ENCODE peak calls at places on chromosome 11, in five cellular contexts. One of them, this sample, is unnamed.

GRCh38 chr11:35280727-35281126 is 138.6 kb downstream of the SLC1A2 start:
- DNase-seq in upper lobe of right lung: no peak
- DNase-seq in dorsolateral prefrontal cortex: no peak
- DNase-seq in lower leg skin: no peak
- DNase-seq in epithelial cell of esophagus: no peak
- DNase-seq in this sample: no peak

GRCh38 chr11:94715225-94715624 is 52.9 kb upstream of the AMOTL1 start:
- DNase-seq in upper lobe of right lung: no peak
- DNase-seq in dorsolateral prefrontal cortex: no peak
- DNase-seq in lower leg skin: no peak
- DNase-seq in epithelial cell of esophagus: no peak
- DNase-seq in this sample: no peak

GRCh38 chr11:303359-303758 is 4.0 kb upstream of the IFITM5 start:
- DNase-seq in upper lobe of right lung: no peak
- DNase-seq in dorsolateral prefrontal cortex: no peak
- DNase-seq in lower leg skin: no peak
- DNase-seq in epithelial cell of esophagus: no peak
- DNase-seq in this sample: no peak

GRCh38 chr11:18521123-18521522 is 5.6 kb downstream of the TSG101 start:
- DNase-seq in upper lobe of right lung: no peak
- DNase-seq in dorsolateral prefrontal cortex: no peak
- DNase-seq in lower leg skin: no peak
- DNase-seq in epithelial cell of esophagus: no peak
- DNase-seq in this sample: no peak

GRCh38 chr11:23206736-23207336 is 346.6 kb upstream of the CCDC179 start:
- DNase-seq in upper lobe of right lung: no peak
- DNase-seq in dorsolateral prefrontal cortex: no peak
- DNase-seq in lower leg skin: no peak
- DNase-seq in epithelial cell of esophagus: peak; percentile 43
- DNase-seq in this sample: no peak

GRCh38 chr11:7796842-7797241 is at the start of gene OR5P2:
- DNase-seq in upper lobe of right lung: no peak
- DNase-seq in dorsolateral prefrontal cortex: no peak
- DNase-seq in lower leg skin: no peak
- DNase-seq in epithelial cell of esophagus: no peak
- DNase-seq in this sample: no peak

GRCh38 chr11:78432058-78432515 is 14.5 kb upstream of the GAB2 start:
- DNase-seq in upper lobe of right lung: no peak
- DNase-seq in dorsolateral prefrontal cortex: no peak
- DNase-seq in lower leg skin: no peak
- DNase-seq in epithelial cell of esophagus: no peak
- DNase-seq in this sample: peak; percentile 52

GRCh38 chr11:90525962-90526361 is 303.1 kb upstream of the CHORDC1 start:
- DNase-seq in upper lobe of right lung: no peak
- DNase-seq in dorsolateral prefrontal cortex: no peak
- DNase-seq in lower leg skin: no peak
- DNase-seq in epithelial cell of esophagus: no peak
- DNase-seq in this sample: no peak

GRCh38 chr11:117998664-117999353 is 12.6 kb downstream of the IL10RA start:
- DNase-seq in upper lobe of right lung: no peak
- DNase-seq in dorsolateral prefrontal cortex: no peak
- DNase-seq in lower leg skin: no peak
- DNase-seq in epithelial cell of esophagus: no peak
- DNase-seq in this sample: no peak

GRCh38 chr11:121681536-121681935 is 228.8 kb upstream of the SORL1-AS1 start:
- DNase-seq in upper lobe of right lung: no peak
- DNase-seq in dorsolateral prefrontal cortex: no peak
- DNase-seq in lower leg skin: no peak
- DNase-seq in epithelial cell of esophagus: peak; percentile 26
- DNase-seq in this sample: no peak

GRCh38 chr11:69442012-69442806 is 39.3 kb upstream of the LINC01488 start:
- DNase-seq in upper lobe of right lung: no peak
- DNase-seq in dorsolateral prefrontal cortex: peak; percentile 14
- DNase-seq in lower leg skin: no peak
- DNase-seq in epithelial cell of esophagus: peak; percentile 79
- DNase-seq in this sample: no peak

GRCh38 chr11:128828350-128828749 is 38.7 kb downstream of the KCNJ1 start:
- DNase-seq in upper lobe of right lung: no peak
- DNase-seq in dorsolateral prefrontal cortex: no peak
- DNase-seq in lower leg skin: no peak
- DNase-seq in epithelial cell of esophagus: no peak
- DNase-seq in this sample: no peak

GRCh38 chr11:129117595-129118350 is 74.4 kb downstream of the ARHGAP32 start:
- DNase-seq in upper lobe of right lung: no peak
- DNase-seq in dorsolateral prefrontal cortex: no peak
- DNase-seq in lower leg skin: peak; percentile 28
- DNase-seq in epithelial cell of esophagus: peak; percentile 79
- DNase-seq in this sample: peak; percentile 37

GRCh38 chr11:39221739-39222138 is 2237.7 kb downstream of the LRRC4C start:
- DNase-seq in upper lobe of right lung: no peak
- DNase-seq in dorsolateral prefrontal cortex: no peak
- DNase-seq in lower leg skin: no peak
- DNase-seq in epithelial cell of esophagus: no peak
- DNase-seq in this sample: no peak

GRCh38 chr11:67520856-67521824 is 2.1 kb downstream of the CABP2 start:
- DNase-seq in upper lobe of right lung: no peak
- DNase-seq in dorsolateral prefrontal cortex: no peak
- DNase-seq in lower leg skin: no peak
- DNase-seq in epithelial cell of esophagus: no peak
- DNase-seq in this sample: no peak

GRCh38 chr11:35247428-35247827 is 108.5 kb downstream of the CD44 start:
- DNase-seq in upper lobe of right lung: no peak
- DNase-seq in dorsolateral prefrontal cortex: no peak
- DNase-seq in lower leg skin: no peak
- DNase-seq in epithelial cell of esophagus: no peak
- DNase-seq in this sample: no peak

GRCh38 chr11:34784318-34784841 is 131.8 kb downstream of the APIP start:
- DNase-seq in upper lobe of right lung: no peak
- DNase-seq in dorsolateral prefrontal cortex: no peak
- DNase-seq in lower leg skin: no peak
- DNase-seq in epithelial cell of esophagus: peak; percentile 80
- DNase-seq in this sample: no peak

GRCh38 chr11:129814244-129814992 is 1.2 kb upstream of the TMEM45B start:
- DNase-seq in upper lobe of right lung: no peak
- DNase-seq in dorsolateral prefrontal cortex: no peak
- DNase-seq in lower leg skin: no peak
- DNase-seq in epithelial cell of esophagus: no peak
- DNase-seq in this sample: no peak

GRCh38 chr11:101428918-101429317 is 154.9 kb downstream of the TRPC6 start:
- DNase-seq in upper lobe of right lung: no peak
- DNase-seq in dorsolateral prefrontal cortex: no peak
- DNase-seq in lower leg skin: no peak
- DNase-seq in epithelial cell of esophagus: peak; percentile 53
- DNase-seq in this sample: no peak

GRCh38 chr11:15770798-15771414 is 585.4 kb downstream of the SOX6 start:
- DNase-seq in upper lobe of right lung: peak; percentile 57
- DNase-seq in dorsolateral prefrontal cortex: no peak
- DNase-seq in lower leg skin: no peak
- DNase-seq in epithelial cell of esophagus: peak; percentile 38
- DNase-seq in this sample: peak; percentile 59

GRCh38 chr11:101011881-101012280 is 117.7 kb downstream of the PGR start:
- DNase-seq in upper lobe of right lung: no peak
- DNase-seq in dorsolateral prefrontal cortex: no peak
- DNase-seq in lower leg skin: no peak
- DNase-seq in epithelial cell of esophagus: no peak
- DNase-seq in this sample: no peak

GRCh38 chr11:44877908-44878459 is 72.7 kb downstream of the TP53I11 start:
- DNase-seq in upper lobe of right lung: no peak
- DNase-seq in dorsolateral prefrontal cortex: no peak
- DNase-seq in lower leg skin: no peak
- DNase-seq in epithelial cell of esophagus: no peak
- DNase-seq in this sample: peak; percentile 78

GRCh38 chr11:1305063-1305495 is 4.4 kb downstream of the TOLLIP start:
- DNase-seq in upper lobe of right lung: no peak
- DNase-seq in dorsolateral prefrontal cortex: peak; percentile 53
- DNase-seq in lower leg skin: no peak
- DNase-seq in epithelial cell of esophagus: no peak
- DNase-seq in this sample: no peak
- TF ChIP-seq CTCF in upper lobe of right lung: no peak
- TF ChIP-seq CTCF in dorsolateral prefrontal cortex: no peak
- TF ChIP-seq CTCF in lower leg skin: no peak
- TF ChIP-seq CTCF in epithelial cell of esophagus: no peak
- TF ChIP-seq CTCF in this sample: no peak

GRCh38 chr11:12234216-12234615 is 123.8 kb downstream of the MICAL2 start:
- DNase-seq in upper lobe of right lung: no peak
- DNase-seq in dorsolateral prefrontal cortex: no peak
- DNase-seq in lower leg skin: no peak
- DNase-seq in epithelial cell of esophagus: no peak
- DNase-seq in this sample: no peak

GRCh38 chr11:12235080-12235479 is 124.7 kb downstream of the MICAL2 start:
- DNase-seq in upper lobe of right lung: no peak
- DNase-seq in dorsolateral prefrontal cortex: no peak
- DNase-seq in lower leg skin: no peak
- DNase-seq in epithelial cell of esophagus: no peak
- DNase-seq in this sample: no peak

GRCh38 chr11:12236744-12237101 is 126.3 kb downstream of the MICAL2 start:
- DNase-seq in upper lobe of right lung: no peak
- DNase-seq in dorsolateral prefrontal cortex: no peak
- DNase-seq in lower leg skin: no peak
- DNase-seq in epithelial cell of esophagus: no peak
- DNase-seq in this sample: no peak

GRCh38 chr11:12235945-12236743 is 125.8 kb downstream of the MICAL2 start:
- DNase-seq in upper lobe of right lung: no peak
- DNase-seq in dorsolateral prefrontal cortex: peak; percentile 70
- DNase-seq in lower leg skin: peak; percentile 45
- DNase-seq in epithelial cell of esophagus: peak; percentile 61
- DNase-seq in this sample: no peak

DNA sequence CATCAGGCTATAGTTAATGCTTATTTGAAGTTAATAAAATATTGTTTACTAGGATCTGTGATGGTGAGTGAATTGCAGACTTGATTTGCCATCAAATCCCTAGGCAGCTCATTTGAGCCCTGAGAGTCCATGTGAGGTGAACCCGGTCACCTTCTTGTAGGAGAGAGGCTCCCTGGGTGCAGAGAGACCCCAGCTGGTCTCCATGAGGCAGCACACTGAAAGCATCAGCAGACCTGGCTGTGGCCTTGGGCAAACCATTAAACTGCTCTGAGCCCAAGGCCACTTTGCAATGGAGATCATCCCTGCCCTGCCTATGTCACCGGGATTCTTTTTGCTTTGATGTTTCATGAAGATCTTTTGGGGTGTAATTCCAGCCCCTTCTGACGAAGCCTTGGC is 125.2 kb downstream of the MICAL2 start:
- DNase-seq in upper lobe of right lung: no peak
- DNase-seq in dorsolateral prefrontal cortex: no peak
- DNase-seq in lower leg skin: no peak
- DNase-seq in epithelial cell of esophagus: no peak
- DNase-seq in this sample: no peak
- TF ChIP-seq CTCF in upper lobe of right lung: no peak
- TF ChIP-seq CTCF in dorsolateral prefrontal cortex: no peak
- TF ChIP-seq CTCF in lower leg skin: no peak
- TF ChIP-seq CTCF in epithelial cell of esophagus: no peak
- TF ChIP-seq CTCF in this sample: no peak

DNA sequence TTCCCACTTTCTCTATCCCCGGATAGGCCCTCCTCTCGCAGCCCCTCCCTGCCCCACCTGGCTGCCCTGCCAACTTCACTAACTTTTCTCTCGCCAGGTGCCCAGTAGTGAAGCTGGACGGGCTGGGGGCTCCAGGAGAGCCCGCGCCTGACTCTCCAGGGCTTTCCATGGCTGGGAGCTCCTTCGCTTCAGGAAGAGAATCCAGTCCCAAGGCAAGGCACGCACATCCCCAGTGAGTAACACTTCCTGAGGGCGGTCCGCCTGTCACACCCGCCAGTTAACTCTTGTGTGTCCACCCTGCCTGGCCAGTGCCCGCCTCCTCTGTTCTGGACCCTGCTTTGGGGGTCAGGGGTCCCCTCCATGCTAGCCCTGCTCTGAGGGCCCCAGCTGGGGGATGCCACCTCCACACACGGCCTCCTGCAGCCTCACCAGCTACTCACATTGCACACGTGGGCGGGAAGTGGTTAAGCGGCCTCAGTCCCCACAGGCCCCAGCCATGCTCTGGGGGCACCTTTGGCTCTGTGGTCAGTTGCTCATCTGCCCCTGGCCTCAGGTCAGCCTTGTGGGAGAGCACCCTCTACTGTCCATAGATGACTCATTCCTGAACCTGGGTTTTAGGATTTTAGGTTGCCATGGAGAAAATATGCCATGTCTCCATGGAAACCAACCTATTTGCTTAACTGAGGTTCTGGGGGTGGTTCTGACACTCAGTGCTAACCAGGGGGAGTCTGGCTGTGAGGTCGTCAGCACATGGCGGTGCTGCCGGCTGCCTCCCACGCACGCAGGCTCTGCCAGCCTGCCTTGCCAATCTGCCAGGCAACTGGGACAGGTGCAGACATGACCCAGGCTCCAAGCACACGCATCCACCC is at the start of gene RIN1:
- DNase-seq in upper lobe of right lung: peak; percentile 78
- DNase-seq in dorsolateral prefrontal cortex: peak; percentile 90
- DNase-seq in lower leg skin: peak; percentile 66
- DNase-seq in epithelial cell of esophagus: peak; percentile 97
- DNase-seq in this sample: peak; percentile 61
- TF ChIP-seq CTCF in upper lobe of right lung: peak; percentile 36
- TF ChIP-seq CTCF in dorsolateral prefrontal cortex: peak; percentile 30
- TF ChIP-seq CTCF in lower leg skin: no peak
- TF ChIP-seq CTCF in epithelial cell of esophagus: no peak
- TF ChIP-seq CTCF in this sample: no peak

DNA sequence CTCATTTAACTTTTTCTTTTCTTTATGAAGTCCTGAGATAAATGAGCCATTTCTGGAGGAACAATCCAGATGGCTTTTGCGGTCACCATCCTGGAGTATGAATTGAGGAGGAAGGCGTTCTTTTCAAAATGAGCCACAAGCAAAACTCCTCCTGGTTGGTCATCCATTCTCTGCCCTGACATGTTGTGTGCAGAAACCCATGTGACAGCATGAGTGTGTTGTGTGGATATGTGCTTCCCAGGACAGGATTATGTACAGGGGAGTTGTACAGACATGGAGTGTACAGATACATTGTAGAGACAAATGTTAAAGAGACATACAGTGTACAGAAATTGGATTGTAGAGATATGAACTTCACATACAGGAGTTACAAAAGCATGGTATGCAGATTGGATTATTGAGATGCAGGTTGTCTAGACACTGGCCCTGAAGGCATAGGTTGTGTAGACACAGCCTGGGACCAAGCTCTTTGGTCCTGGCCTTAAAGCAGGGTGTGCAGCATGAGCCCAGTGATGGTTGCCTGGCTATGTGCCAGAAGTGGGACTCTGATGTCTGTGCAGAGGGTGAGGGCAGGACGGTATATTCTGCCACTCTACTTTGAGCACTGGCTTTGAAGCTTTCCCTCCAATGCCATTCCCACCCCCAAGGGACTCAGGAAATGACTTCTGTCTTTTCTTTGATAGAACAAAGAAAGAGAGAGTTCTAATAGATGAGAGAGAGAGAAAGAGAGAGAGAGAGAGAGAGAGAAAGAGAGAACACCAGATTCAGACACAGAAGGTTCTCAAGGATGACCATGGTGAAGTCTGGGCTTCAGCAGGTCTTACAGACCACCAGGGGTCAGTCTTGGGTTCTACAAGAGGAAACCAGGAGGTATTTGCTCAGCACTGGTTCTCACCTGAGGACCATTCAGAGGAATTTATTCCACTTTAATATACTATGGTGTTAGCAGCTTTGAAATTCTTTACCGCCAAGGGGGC is 178.6 kb upstream of the ZBED5 start:
- DNase-seq in upper lobe of right lung: no peak
- DNase-seq in dorsolateral prefrontal cortex: no peak
- DNase-seq in lower leg skin: peak; percentile 31
- DNase-seq in epithelial cell of esophagus: peak; percentile 87
- DNase-seq in this sample: no peak
- TF ChIP-seq CTCF in upper lobe of right lung: peak; percentile 74
- TF ChIP-seq CTCF in dorsolateral prefrontal cortex: peak; percentile 67
- TF ChIP-seq CTCF in lower leg skin: no peak
- TF ChIP-seq CTCF in epithelial cell of esophagus: peak; percentile 69
- TF ChIP-seq CTCF in this sample: peak; percentile 68

This sample was measured in glutamatergic neuron.